ENCODE peak calls at places on chromosomes 3 and 15, in five cellular contexts. T is endothelial cell of umbilical vein, G is neural progenitor cell, F is astrocyte, C is PC-3. A is an unnamed sample. For H3K4me1, the result is how much of the 10 kb centered on the place peaks cover.

GRCh38 chr3:114290911-114291901 is 2.6 kb upstream of the TIGIT start:
- DNase-seq in T (peak), G (peak), F (no peak), C (peak), A (peak)

GRCh38 chr3:150371741-150372254 is 36.3 kb upstream of the TSC22D2 start:
- DNase-seq in T (peak), G (peak), F (peak), C (peak), A (peak)

GRCh38 chr3:73419179-73419803 is 205.4 kb downstream of the PDZRN3 start:
- DNase-seq in T (no peak), G (peak), F (peak), C (no peak), A (peak)

GRCh38 chr3:170128977-170129431 is 52.5 kb downstream of the PHC3 start:
- DNase-seq in T (no peak), G (no peak), F (peak), C (peak), A (no peak)

GRCh38 chr3:72996121-72996472 is 514 bp upstream of the PPP4R2 start:
- DNase-seq in T (no peak), G (no peak), F (no peak), C (no peak), A (no peak)

GRCh38 chr3:156474560-156475389 is 80.1 kb downstream of the SSR3 start:
- DNase-seq in T (no peak), G (peak), F (no peak), C (peak), A (no peak)

GRCh38 chr3:180930526-180930925 is 18.1 kb downstream of the FXR1 start:
- DNase-seq in T (no peak), G (no peak), F (no peak), C (no peak), A (no peak)

GRCh38 chr15:68655686-68656437 is 77.1 kb downstream of the CORO2B start:
- DNase-seq in T (no peak), G (no peak), F (no peak), C (no peak), A (no peak)

GRCh38 chr15:75966073-75966472 is 46.2 kb downstream of the NRG4 start:
- DNase-seq in T (no peak), G (no peak), F (peak), C (peak), A (no peak)

GRCh38 chr15:29003446-29004233 is 117.9 kb downstream of the APBA2 start:
- DNase-seq in T (no peak), G (no peak), F (peak), C (no peak), A (no peak)

GRCh38 chr3:20250314-20250713 is 64.3 kb upstream of the SGO1 start:
- DNase-seq in T (no peak), G (no peak), F (no peak), C (no peak), A (no peak)

GRCh38 chr15:85730001-85730820 is 64.5 kb downstream of the KLHL25 start:
- DNase-seq in T (peak), G (peak), F (peak), C (peak), A (peak)

GRCh38 chr15:58465866-58466517 is 34.2 kb downstream of the LIPC start:
- DNase-seq in T (no peak), G (no peak), F (peak), C (no peak), A (no peak)

GRCh38 chr3:132635052-132635451 is 24.6 kb downstream of the ACAD11 start:
- DNase-seq in T (no peak), G (no peak), F (no peak), C (no peak), A (no peak)

GRCh38 chr15:68051109-68051508 is 3.0 kb upstream of the PIAS1 start:
- DNase-seq in T (no peak), G (no peak), F (no peak), C (no peak), A (no peak)

DNA sequence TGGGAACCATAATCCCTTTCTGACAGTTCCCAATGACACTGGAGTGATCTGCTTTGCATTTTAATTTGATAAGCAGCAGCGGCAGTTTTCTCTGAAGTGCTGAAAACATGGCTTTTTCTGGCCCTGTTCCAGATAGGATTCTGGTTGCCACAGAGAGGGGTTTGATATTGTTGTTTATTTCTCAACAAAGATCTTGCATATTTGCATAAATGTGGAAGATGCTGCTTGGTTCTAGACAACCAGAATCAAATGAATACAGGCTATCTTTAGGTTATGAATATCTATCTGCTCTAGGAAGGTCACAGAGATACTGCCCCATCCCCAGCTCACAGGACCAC is 137.1 kb downstream of the ZNF609 start:
- DNase-seq in T (no peak), G (no peak), F (no peak), C (no peak), A (no peak)
- H3K4me1 ChIP-seq in T (under half), G (under half), F (under half), C (under half), A (under half)

GRCh38 chr3:172192830-172193415 is 153.5 kb downstream of the FNDC3B start:
- DNase-seq in T (no peak), G (no peak), F (no peak), C (no peak), A (no peak)

GRCh38 chr3:172194702-172195392 is 155.5 kb downstream of the FNDC3B start:
- DNase-seq in T (peak), G (peak), F (peak), C (peak), A (no peak)

GRCh38 chr3:172191629-172192028 is 152.3 kb downstream of the FNDC3B start:
- DNase-seq in T (no peak), G (no peak), F (no peak), C (no peak), A (no peak)

GRCh38 chr3:172195393-172195754 is 156.0 kb downstream of the FNDC3B start:
- DNase-seq in T (no peak), G (no peak), F (no peak), C (no peak), A (no peak)

GRCh38 chr3:172193436-172193835 is 154.1 kb downstream of the FNDC3B start:
- DNase-seq in T (no peak), G (no peak), F (no peak), C (no peak), A (no peak)
- H3K27ac ChIP-seq in T (no peak), G (no peak), F (no peak), C (no peak), A (no peak)

GRCh38 chr3:138936763-138937689 is 9.9 kb downstream of the FOXL2 start:
- DNase-seq in T (no peak), G (peak), F (no peak), C (no peak), A (no peak)
- TF ChIP-seq EZH2 in T (peak), G (peak), F (peak), C (no peak), A (no peak)

DNA sequence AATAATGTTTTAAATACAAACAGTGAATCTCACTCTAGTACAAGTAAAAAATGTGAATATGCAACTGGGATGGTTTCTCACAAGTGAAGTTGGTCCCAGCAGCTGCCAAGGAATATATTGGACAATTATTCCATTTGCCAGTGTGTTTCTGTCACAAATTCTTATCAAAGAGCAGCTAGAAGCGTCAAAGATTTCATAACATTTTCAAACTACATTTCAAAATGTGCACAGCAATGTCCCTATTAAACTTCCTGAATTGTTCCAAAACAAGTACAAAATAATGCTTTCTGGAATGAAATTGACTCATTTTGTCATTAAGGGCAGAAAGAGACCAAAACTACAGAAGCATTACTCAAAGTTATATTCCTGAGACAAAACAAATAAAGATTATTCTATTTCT is 38.3 kb downstream of the GPR176 start:
- DNase-seq in T (no peak), G (no peak), F (no peak), C (no peak), A (no peak)
- H3K4me1 ChIP-seq in T (under half), G (under half), F (under half), C (under half), A (under half)

DNA sequence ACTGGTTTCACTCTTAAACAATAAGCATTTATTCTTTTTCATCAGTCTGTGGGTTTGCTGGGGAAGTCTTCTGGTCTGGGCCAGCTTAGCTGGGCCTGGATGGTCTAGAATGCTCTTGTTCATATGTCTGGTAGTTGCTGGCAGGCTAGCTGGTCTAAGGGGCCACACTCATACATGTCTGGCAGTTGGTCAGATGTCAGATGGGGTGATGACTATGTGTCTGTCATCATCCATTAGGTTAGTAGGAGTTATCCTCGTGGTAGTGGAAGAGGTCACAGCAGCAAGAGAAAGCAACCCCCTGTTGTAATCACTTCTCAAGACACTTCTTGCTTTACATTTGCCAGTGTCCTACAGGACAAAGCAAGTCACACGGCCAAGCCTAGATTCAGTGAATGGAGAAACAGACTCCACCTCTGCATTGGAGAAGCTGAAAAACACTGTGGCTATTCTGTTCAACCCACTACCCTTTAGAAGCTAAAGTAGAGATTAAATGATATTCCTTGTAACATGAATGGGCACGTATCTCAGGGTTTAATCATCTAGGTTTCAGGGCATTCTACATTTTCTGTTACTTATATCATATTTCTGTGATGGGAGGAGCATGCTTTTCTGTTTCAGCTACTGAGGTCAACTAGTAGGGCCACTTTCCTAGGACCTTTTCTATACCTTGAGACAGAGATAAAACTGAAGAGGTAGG is 5.5 kb upstream of the ARID3B start:
- DNase-seq in T (no peak), G (no peak), F (no peak), C (peak), A (no peak)
- H3K27ac ChIP-seq in T (no peak), G (no peak), F (no peak), C (peak), A (no peak)

DNA sequence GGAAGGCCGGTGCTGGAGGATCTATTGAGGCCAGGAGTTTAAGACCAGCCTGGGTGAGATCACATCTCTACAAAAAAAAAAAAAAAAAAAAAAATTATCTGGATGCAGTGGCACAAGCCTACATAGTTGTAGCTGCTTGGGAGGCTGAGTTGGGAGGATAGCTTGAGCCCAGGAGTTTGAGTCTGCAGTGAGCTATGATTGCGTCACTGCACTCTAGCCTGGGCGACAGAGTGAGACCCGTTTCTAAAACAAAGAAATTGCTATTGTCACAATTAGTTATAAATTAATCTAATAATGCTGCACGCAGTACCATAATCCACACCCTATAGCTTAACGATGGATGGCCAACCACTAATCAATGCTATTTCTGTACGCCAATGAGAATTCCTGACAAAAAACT is 10.7 kb downstream of the FLNB start:
- DNase-seq in T (no peak), G (no peak), F (no peak), C (no peak), A (no peak)
- TF ChIP-seq EZH2 in T (no peak), G (no peak), F (no peak), C (no peak), A (no peak)

DNA sequence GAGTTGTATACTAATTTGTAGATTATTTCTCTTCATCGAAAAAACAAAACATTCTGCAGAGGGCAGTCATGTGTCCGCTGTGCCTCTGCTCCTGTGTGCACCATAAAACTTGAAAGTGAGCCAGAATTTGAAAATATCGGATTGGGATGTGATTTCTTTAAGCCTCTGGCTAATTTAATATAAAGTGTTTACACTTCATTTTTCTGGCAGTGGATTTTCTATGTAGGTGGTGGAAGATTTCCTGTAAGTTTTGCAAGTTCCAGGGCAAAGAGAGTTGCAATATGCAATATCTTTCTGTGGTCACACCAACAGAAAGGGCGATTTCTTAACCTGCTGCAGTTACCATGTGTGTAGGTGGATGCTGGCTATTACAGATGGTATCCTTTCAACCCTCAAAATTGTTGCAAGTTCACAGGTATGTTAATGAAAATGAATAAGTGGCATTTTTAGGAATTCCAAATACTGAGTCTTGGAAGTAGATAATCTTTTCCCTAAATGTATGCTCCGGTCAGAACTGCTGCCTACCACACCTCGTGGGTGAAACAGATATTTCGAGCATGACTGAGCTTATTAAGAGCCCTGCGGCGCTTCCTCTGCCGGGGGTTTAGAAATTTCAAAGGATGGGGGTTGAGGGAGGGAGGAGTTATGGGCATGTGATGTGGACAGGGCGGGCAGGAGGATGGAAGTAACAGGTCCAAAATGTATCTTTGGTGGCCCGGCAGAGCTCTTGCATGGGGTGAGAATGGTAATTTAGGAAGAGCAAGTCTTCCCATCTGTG is 134.0 kb downstream of the PGPEP1L start:
- DNase-seq in T (no peak), G (peak), F (peak), C (peak), A (no peak)
- H3K4me1 ChIP-seq in T (under half), G (under half), F (half or more), C (half or more), A (under half)

GRCh38 chr15:81296218-81296617 is 27.7 kb downstream of the STARD5 start:
- DNase-seq in T (no peak), G (no peak), F (no peak), C (no peak), A (no peak)
- H3K27ac ChIP-seq in T (no peak), G (no peak), F (no peak), C (no peak), A (no peak)

DNA sequence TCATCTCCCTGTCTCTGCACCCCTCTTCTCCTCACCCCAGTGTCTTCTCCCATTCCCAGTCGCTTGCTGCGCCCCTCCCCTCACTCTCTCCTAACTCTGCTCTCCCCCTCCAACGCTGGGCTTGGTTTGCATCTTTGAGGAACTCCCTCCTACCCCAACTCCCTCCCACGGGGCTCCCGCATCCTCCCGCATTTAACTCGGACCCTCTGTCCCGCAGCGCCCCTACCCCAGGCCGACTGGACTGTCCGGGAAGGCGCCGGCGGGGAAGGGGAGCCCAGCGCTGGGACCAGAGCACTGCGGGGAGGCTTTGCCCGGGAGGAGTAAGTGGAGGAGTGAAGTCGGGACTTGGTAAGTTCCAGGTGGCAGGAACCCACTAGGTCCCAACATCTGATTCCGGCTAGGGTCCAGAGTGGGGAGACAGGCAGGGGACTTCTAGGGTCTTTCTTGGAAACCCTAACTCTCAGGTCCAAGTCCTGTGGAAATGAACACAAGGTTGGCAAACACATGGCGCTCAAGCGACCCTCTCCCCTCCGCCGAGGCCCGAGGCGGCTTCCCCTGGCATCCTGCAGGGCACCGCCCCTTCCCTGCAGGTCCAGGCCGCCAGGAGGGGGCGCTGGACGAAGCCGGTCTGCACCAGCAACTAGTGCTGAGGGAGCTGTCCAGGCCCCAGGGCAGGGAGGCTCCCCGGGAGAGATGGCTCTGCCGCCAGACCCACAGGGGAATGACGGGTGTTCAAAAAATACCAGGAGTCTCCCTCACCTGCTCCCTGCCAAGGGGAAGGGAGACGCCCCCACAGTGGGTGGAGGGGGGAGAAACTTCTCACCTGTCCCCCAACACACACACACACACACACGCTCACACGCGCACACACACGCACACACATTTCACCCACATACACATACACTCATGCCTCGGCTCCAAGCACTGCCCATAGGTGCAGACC is 53.2 kb downstream of the LHFPL4 start:
- DNase-seq in T (peak), G (peak), F (peak), C (peak), A (peak)
- TF ChIP-seq EZH2 in T (peak), G (peak), F (peak), C (no peak), A (peak)

A was measured in hepatocyte.